ENCODE peak calls at places on chromosomes 16 and 17, in four cellular contexts. X, O, N and Z are unnamed samples.
A peak's percentile ranks its signal among the peaks of the same experiment; 100 is the strongest.

GRCh38 chr17:81412490-81413093 is 17.3 kb downstream of the BAHCC1 start:
- DNase-seq in X (no peak), O (no peak), N (no peak), Z (no peak)

GRCh38 chr16:67198238-67198734 is 645 bp upstream of the ELMO3 start:
- DNase-seq in X (no peak), O (peak; percentile 30), N (no peak), Z (no peak)

GRCh38 chr16:19605701-19606100 is 50.2 kb downstream of the VPS35L start:
- DNase-seq in X (no peak), O (peak; percentile 26), N (no peak), Z (no peak)

GRCh38 chr17:42708588-42708987 is 26.3 kb downstream of the CNTNAP1 start:
- DNase-seq in X (no peak), O (no peak), N (no peak), Z (no peak)

GRCh38 chr17:12231027-12231682 is 210.5 kb downstream of the MAP2K4 start:
- DNase-seq in X (peak; percentile 41), O (peak; percentile 11), N (no peak), Z (no peak)

GRCh38 chr16:57032931-57033330 is 43.6 kb downstream of the NLRC5 start:
- DNase-seq in X (no peak), O (no peak), N (no peak), Z (no peak)

GRCh38 chr17:700504-701094 is 14.0 kb downstream of the VPS53 start:
- DNase-seq in X (peak; percentile 47), O (peak; percentile 35), N (no peak), Z (no peak)

GRCh38 chr16:22191966-22192260 is 14.2 kb upstream of the EEF2K start:
- DNase-seq in X (no peak), O (no peak), N (no peak), Z (no peak)

GRCh38 chr17:7634384-7634783 is 4.4 kb downstream of the SHBG start:
- DNase-seq in X (peak; percentile 25), O (peak; percentile 38), N (no peak), Z (no peak)

GRCh38 chr17:30551666-30552339 is 74.6 kb downstream of the GOSR1 start:
- DNase-seq in X (no peak), O (no peak), N (no peak), Z (no peak)

GRCh38 chr17:33045236-33045635 is 53.6 kb downstream of the SPACA3 start:
- DNase-seq in X (no peak), O (no peak), N (no peak), Z (no peak)

GRCh38 chr17:40071720-40072480 is 9.1 kb downstream of the THRA start:
- DNase-seq in X (no peak), O (no peak), N (peak; percentile 65), Z (peak; percentile 80)

GRCh38 chr16:83917152-83918120 is 18.5 kb downstream of the MLYCD start:
- DNase-seq in X (no peak), O (no peak), N (no peak), Z (no peak)

GRCh38 chr17:82305727-82306300 is 11.6 kb downstream of the CD7 start:
- DNase-seq in X (no peak), O (no peak), N (no peak), Z (no peak)

GRCh38 chr16:84477661-84478060 is 26.8 kb downstream of the MEAK7 start:
- DNase-seq in X (no peak), O (no peak), N (no peak), Z (no peak)

GRCh38 chr17:3981455-3981854 is 17.2 kb upstream of the ATP2A3 start:
- DNase-seq in X (no peak), O (no peak), N (no peak), Z (no peak)

GRCh38 chr16:66270333-66270927 is 96.1 kb upstream of the CDH5 start:
- DNase-seq in X (peak; percentile 13), O (peak; percentile 70), N (peak; percentile 42), Z (peak; percentile 23)

GRCh38 chr16:88494335-88495154 is 41.5 kb downstream of the ZFPM1 start:
- DNase-seq in X (no peak), O (no peak), N (no peak), Z (no peak)

GRCh38 chr16:85239871-85240270 is 127.6 kb upstream of the CIBAR2 start:
- DNase-seq in X (no peak), O (no peak), N (no peak), Z (no peak)

GRCh38 chr17:52376137-52376536 is 217.6 kb upstream of the CA10 start:
- DNase-seq in X (no peak), O (no peak), N (no peak), Z (no peak)

GRCh38 chr17:67526700-67527099 is 149.6 kb downstream of the PITPNC1 start:
- DNase-seq in X (no peak), O (no peak), N (no peak), Z (no peak)

GRCh38 chr17:45775576-45776011 is 8.5 kb upstream of the CRHR1 start:
- DNase-seq in X (no peak), O (peak; percentile 46), N (no peak), Z (no peak)

GRCh38 chr16:12340151-12340733 is 363.7 kb downstream of the SNX29 start:
- DNase-seq in X (peak; percentile 80), O (peak; percentile 60), N (no peak), Z (no peak)

GRCh38 chr16:46763147-46763546 is 15.0 kb upstream of the MYLK3 start:
- DNase-seq in X (no peak), O (no peak), N (no peak), Z (no peak)

GRCh38 chr16:57469917-57470470 is 7.5 kb downstream of the POLR2C start:
- DNase-seq in X (no peak), O (no peak), N (no peak), Z (peak; percentile 49)

GRCh38 chr16:54175169-54175551 is 111.4 kb downstream of the IRX3 start:
- DNase-seq in X (no peak), O (no peak), N (no peak), Z (peak; percentile 49)

GRCh38 chr17:37273419-37274051 is 102.2 kb upstream of the C17orf78 start:
- DNase-seq in X (peak; percentile 22), O (no peak), N (no peak), Z (no peak)

GRCh38 chr17:38357488-38358123 is 6.0 kb downstream of the SOCS7 start:
- DNase-seq in X (no peak), O (no peak), N (no peak), Z (no peak)

GRCh38 chr17:41816637-41817320 is 4.0 kb downstream of the FKBP10 start:
- DNase-seq in X (no peak), O (no peak), N (no peak), Z (no peak)

GRCh38 chr17:58630883-58631522 is 60.8 kb downstream of the TEX14 start:
- DNase-seq in X (peak; percentile 97), O (no peak), N (no peak), Z (peak; percentile 46)

GRCh38 chr17:76104140-76104895 is 731 bp upstream of the EXOC7 start:
- DNase-seq in X (no peak), O (no peak), N (no peak), Z (no peak)

GRCh38 chr17:76102944-76103273 is 678 bp downstream of the EXOC7 start:
- DNase-seq in X (no peak), O (peak; percentile 31), N (no peak), Z (no peak)

GRCh38 chr17:76104896-76105231 is 1.3 kb upstream of the EXOC7 start:
- DNase-seq in X (no peak), O (no peak), N (no peak), Z (no peak)

GRCh38 chr17:76107507-76107906 is 3.9 kb upstream of the EXOC7 start:
- DNase-seq in X (no peak), O (peak; percentile 58), N (no peak), Z (no peak)

DNA sequence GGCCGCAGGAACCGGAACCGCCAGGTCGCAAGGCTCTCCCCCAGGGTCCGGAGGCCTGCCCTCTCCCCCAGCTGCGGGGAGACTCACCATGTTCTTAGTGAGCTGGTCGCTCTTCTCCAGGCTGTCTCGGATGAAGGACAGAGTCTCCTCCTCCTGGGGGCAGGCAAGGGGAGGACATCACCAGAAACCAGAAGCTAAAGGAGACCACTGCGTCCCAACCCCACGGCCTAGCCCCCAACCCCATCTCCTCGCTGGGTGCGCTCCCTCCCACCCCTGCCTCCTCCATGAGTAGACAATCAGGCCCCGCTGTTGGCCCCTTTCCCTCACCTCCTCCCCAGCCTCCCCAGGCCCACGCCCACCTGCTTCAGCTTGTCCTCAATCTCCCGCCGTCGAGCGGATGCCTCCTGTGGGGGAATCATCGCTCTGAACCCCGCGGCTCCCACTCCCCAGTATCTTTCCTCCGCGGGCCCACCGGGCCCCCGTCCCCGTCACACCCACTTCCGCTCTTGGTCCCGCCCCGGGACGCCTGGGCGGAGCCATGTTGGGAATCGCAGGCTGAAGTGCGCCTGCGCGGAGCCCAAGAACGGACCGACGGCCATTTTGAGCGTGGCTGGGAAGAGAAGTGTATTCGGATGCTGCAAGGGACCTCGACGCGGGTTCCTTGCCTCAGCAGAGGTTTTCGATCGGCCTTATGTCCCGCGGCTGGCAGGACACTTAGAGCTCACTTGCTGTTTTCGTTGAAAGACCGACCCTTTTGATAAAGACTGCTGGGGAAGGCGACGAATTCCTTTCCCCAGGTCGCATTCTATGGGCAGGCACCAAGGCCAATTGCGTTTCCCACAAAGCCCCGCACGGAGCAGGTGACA is at the start of gene EXOC7:
- DNase-seq in X (peak; percentile 82), O (peak; percentile 98), N (peak; percentile 77), Z (peak; percentile 86)
- TF ChIP-seq CTCF in X (peak; percentile 39), O (no peak), N (no peak), Z (peak; percentile 10)

GRCh38 chr17:63390090-63390489 is 56.0 kb downstream of the CYB561 start:
- DNase-seq in X (no peak), O (no peak), N (no peak), Z (no peak)

GRCh38 chr17:63398680-63399079 is 47.4 kb downstream of the CYB561 start:
- DNase-seq in X (no peak), O (no peak), N (no peak), Z (no peak)

GRCh38 chr17:63399316-63399715 is 46.8 kb downstream of the CYB561 start:
- DNase-seq in X (peak; percentile 33), O (no peak), N (no peak), Z (no peak)

GRCh38 chr17:63399856-63400255 is 46.2 kb downstream of the CYB561 start:
- DNase-seq in X (peak; percentile 25), O (no peak), N (no peak), Z (no peak)

GRCh38 chr17:63395075-63395815 is 50.9 kb downstream of the CYB561 start:
- DNase-seq in X (peak; percentile 85), O (no peak), N (no peak), Z (no peak)
- TF ChIP-seq CTCF in X (peak; percentile 38), O (no peak), N (no peak), Z (no peak)

GRCh38 chr16:86856946-86857586 is 278.7 kb downstream of the FOXL1 start:
- DNase-seq in X (no peak), O (no peak), N (no peak), Z (no peak)
- TF ChIP-seq CTCF in X (peak; percentile 28), O (no peak), N (no peak), Z (no peak)

GRCh38 chr16:10987361-10988163 is 43.2 kb downstream of the CLEC16A start:
- DNase-seq in X (no peak), O (no peak), N (no peak), Z (no peak)

GRCh38 chr16:10989494-10989893 is 45.1 kb downstream of the CLEC16A start:
- DNase-seq in X (no peak), O (no peak), N (no peak), Z (no peak)

GRCh38 chr16:10990378-10990777 is 46.0 kb downstream of the CLEC16A start:
- DNase-seq in X (no peak), O (no peak), N (no peak), Z (no peak)

GRCh38 chr16:10988879-10989278 is 44.5 kb downstream of the CLEC16A start:
- DNase-seq in X (no peak), O (no peak), N (no peak), Z (no peak)

GRCh38 chr16:10988164-10988803 is 43.9 kb downstream of the CLEC16A start:
- DNase-seq in X (no peak), O (peak; percentile 6), N (no peak), Z (no peak)
- TF ChIP-seq CTCF in X (peak; percentile 57), O (peak; percentile 51), N (no peak), Z (no peak)

GRCh38 chr17:75758131-75758905 is 6.7 kb downstream of the GALK1 start:
- DNase-seq in X (no peak), O (peak; percentile 54), N (no peak), Z (no peak)
- TF ChIP-seq CTCF in X (peak; percentile 63), O (peak; percentile 73), N (no peak), Z (no peak)